ENCODE peak calls at places on chromosome 1, in ten cellular contexts. One of them, this sample, is unnamed. For H3K9me3 and H3K4me1, the result is how much of the 10 kb centered on the place peaks cover.

GRCh38 chr1:245549981-245550701 is 395.4 kb downstream of the KIF26B start:
- DNase-seq in pancreas: no peak
- DNase-seq in fibroblast of lung: no peak
- DNase-seq in adrenal gland: no peak
- DNase-seq in upper lobe of right lung: no peak
- DNase-seq in tibial artery: no peak
- DNase-seq in astrocyte: no peak
- DNase-seq in prostate gland: no peak
- DNase-seq in heart right ventricle: no peak
- DNase-seq in heart left ventricle: no peak
- DNase-seq in this sample: no peak

GRCh38 chr1:56106551-56107277 is 472.6 kb downstream of the PLPP3 start:
- DNase-seq in pancreas: no peak
- DNase-seq in fibroblast of lung: no peak
- DNase-seq in adrenal gland: no peak
- DNase-seq in upper lobe of right lung: no peak
- DNase-seq in tibial artery: no peak
- DNase-seq in astrocyte: no peak
- DNase-seq in prostate gland: no peak
- DNase-seq in heart right ventricle: no peak
- DNase-seq in heart left ventricle: no peak
- DNase-seq in this sample: no peak

GRCh38 chr1:62905309-62905708 is 121.4 kb downstream of the ATG4C start:
- DNase-seq in pancreas: no peak
- DNase-seq in fibroblast of lung: no peak
- DNase-seq in adrenal gland: no peak
- DNase-seq in upper lobe of right lung: no peak
- DNase-seq in tibial artery: no peak
- DNase-seq in astrocyte: no peak
- DNase-seq in prostate gland: no peak
- DNase-seq in heart right ventricle: no peak
- DNase-seq in heart left ventricle: no peak
- DNase-seq in this sample: no peak

GRCh38 chr1:29875557-29876028 is 639.3 kb downstream of the PTPRU start:
- DNase-seq in pancreas: no peak
- DNase-seq in fibroblast of lung: no peak
- DNase-seq in adrenal gland: peak
- DNase-seq in upper lobe of right lung: no peak
- DNase-seq in tibial artery: no peak
- DNase-seq in astrocyte: no peak
- DNase-seq in prostate gland: no peak
- DNase-seq in heart right ventricle: no peak
- DNase-seq in heart left ventricle: peak
- DNase-seq in this sample: no peak

GRCh38 chr1:118485757-118486156 is 300.7 kb upstream of the SPAG17 start:
- DNase-seq in pancreas: no peak
- DNase-seq in fibroblast of lung: no peak
- DNase-seq in adrenal gland: no peak
- DNase-seq in upper lobe of right lung: no peak
- DNase-seq in tibial artery: no peak
- DNase-seq in astrocyte: no peak
- DNase-seq in prostate gland: no peak
- DNase-seq in heart right ventricle: no peak
- DNase-seq in heart left ventricle: no peak
- DNase-seq in this sample: no peak

GRCh38 chr1:51524817-51525216 is 5.8 kb upstream of the EPS15 start:
- DNase-seq in pancreas: no peak
- DNase-seq in fibroblast of lung: no peak
- DNase-seq in adrenal gland: no peak
- DNase-seq in upper lobe of right lung: no peak
- DNase-seq in tibial artery: no peak
- DNase-seq in astrocyte: no peak
- DNase-seq in prostate gland: no peak
- DNase-seq in heart right ventricle: no peak
- DNase-seq in heart left ventricle: no peak
- DNase-seq in this sample: no peak

GRCh38 chr1:110390692-110391232 is at the start of gene SLC16A4:
- DNase-seq in pancreas: no peak
- DNase-seq in fibroblast of lung: peak
- DNase-seq in adrenal gland: no peak
- DNase-seq in upper lobe of right lung: no peak
- DNase-seq in tibial artery: peak
- DNase-seq in astrocyte: peak
- DNase-seq in prostate gland: no peak
- DNase-seq in heart right ventricle: no peak
- DNase-seq in heart left ventricle: peak
- DNase-seq in this sample: no peak

GRCh38 chr1:224828691-224829090 is 100.8 kb upstream of the DNAH14 start:
- DNase-seq in pancreas: no peak
- DNase-seq in fibroblast of lung: peak
- DNase-seq in adrenal gland: no peak
- DNase-seq in upper lobe of right lung: no peak
- DNase-seq in tibial artery: no peak
- DNase-seq in astrocyte: peak
- DNase-seq in prostate gland: no peak
- DNase-seq in heart right ventricle: no peak
- DNase-seq in heart left ventricle: no peak
- DNase-seq in this sample: no peak

GRCh38 chr1:3544050-3544977 is 67.0 kb downstream of the MEGF6 start:
- DNase-seq in pancreas: no peak
- DNase-seq in fibroblast of lung: no peak
- DNase-seq in adrenal gland: no peak
- DNase-seq in upper lobe of right lung: no peak
- DNase-seq in tibial artery: no peak
- DNase-seq in astrocyte: no peak
- DNase-seq in prostate gland: no peak
- DNase-seq in heart right ventricle: no peak
- DNase-seq in heart left ventricle: no peak
- DNase-seq in this sample: no peak

GRCh38 chr1:31483012-31483946 is 70.3 kb downstream of the SERINC2 start:
- DNase-seq in pancreas: peak
- DNase-seq in fibroblast of lung: peak
- DNase-seq in adrenal gland: peak
- DNase-seq in upper lobe of right lung: no peak
- DNase-seq in tibial artery: peak
- DNase-seq in astrocyte: peak
- DNase-seq in prostate gland: peak
- DNase-seq in heart right ventricle: no peak
- DNase-seq in heart left ventricle: no peak
- DNase-seq in this sample: peak

GRCh38 chr1:214362188-214362882 is 81.4 kb downstream of the SMYD2 start:
- DNase-seq in pancreas: no peak
- DNase-seq in fibroblast of lung: peak
- DNase-seq in adrenal gland: peak
- DNase-seq in upper lobe of right lung: no peak
- DNase-seq in tibial artery: peak
- DNase-seq in astrocyte: peak
- DNase-seq in prostate gland: no peak
- DNase-seq in heart right ventricle: no peak
- DNase-seq in heart left ventricle: peak
- DNase-seq in this sample: peak

GRCh38 chr1:172845371-172845770 is 186.5 kb downstream of the FASLG start:
- DNase-seq in pancreas: no peak
- DNase-seq in fibroblast of lung: peak
- DNase-seq in adrenal gland: no peak
- DNase-seq in upper lobe of right lung: no peak
- DNase-seq in tibial artery: no peak
- DNase-seq in astrocyte: peak
- DNase-seq in prostate gland: no peak
- DNase-seq in heart right ventricle: no peak
- DNase-seq in heart left ventricle: no peak
- DNase-seq in this sample: no peak

GRCh38 chr1:86194491-86195034 is 38.0 kb upstream of the COL24A1 start:
- DNase-seq in pancreas: no peak
- DNase-seq in fibroblast of lung: peak
- DNase-seq in adrenal gland: no peak
- DNase-seq in upper lobe of right lung: no peak
- DNase-seq in tibial artery: no peak
- DNase-seq in astrocyte: peak
- DNase-seq in prostate gland: no peak
- DNase-seq in heart right ventricle: no peak
- DNase-seq in heart left ventricle: no peak
- DNase-seq in this sample: no peak

GRCh38 chr1:151475175-151475574 is 15.9 kb upstream of the POGZ start:
- DNase-seq in pancreas: no peak
- DNase-seq in fibroblast of lung: no peak
- DNase-seq in adrenal gland: no peak
- DNase-seq in upper lobe of right lung: no peak
- DNase-seq in tibial artery: no peak
- DNase-seq in astrocyte: no peak
- DNase-seq in prostate gland: no peak
- DNase-seq in heart right ventricle: no peak
- DNase-seq in heart left ventricle: no peak
- DNase-seq in this sample: peak

GRCh38 chr1:165057956-165058355 is 298.6 kb downstream of the LMX1A start:
- DNase-seq in pancreas: no peak
- DNase-seq in fibroblast of lung: no peak
- DNase-seq in adrenal gland: no peak
- DNase-seq in upper lobe of right lung: no peak
- DNase-seq in tibial artery: no peak
- DNase-seq in astrocyte: no peak
- DNase-seq in prostate gland: no peak
- DNase-seq in heart right ventricle: no peak
- DNase-seq in heart left ventricle: no peak
- DNase-seq in this sample: no peak

GRCh38 chr1:33161061-33161681 is 20.7 kb downstream of the TRIM62 start:
- DNase-seq in pancreas: no peak
- DNase-seq in fibroblast of lung: peak
- DNase-seq in adrenal gland: peak
- DNase-seq in upper lobe of right lung: no peak
- DNase-seq in tibial artery: no peak
- DNase-seq in astrocyte: peak
- DNase-seq in prostate gland: no peak
- DNase-seq in heart right ventricle: peak
- DNase-seq in heart left ventricle: peak
- DNase-seq in this sample: no peak

GRCh38 chr1:94012686-94013330 is 103.6 kb upstream of the GCLM start:
- DNase-seq in pancreas: no peak
- DNase-seq in fibroblast of lung: no peak
- DNase-seq in adrenal gland: no peak
- DNase-seq in upper lobe of right lung: no peak
- DNase-seq in tibial artery: no peak
- DNase-seq in astrocyte: no peak
- DNase-seq in prostate gland: no peak
- DNase-seq in heart right ventricle: no peak
- DNase-seq in heart left ventricle: no peak
- DNase-seq in this sample: no peak

GRCh38 chr1:47710075-47711071 is 272.5 kb downstream of the FOXD2 start:
- DNase-seq in pancreas: peak
- DNase-seq in fibroblast of lung: peak
- DNase-seq in adrenal gland: peak
- DNase-seq in upper lobe of right lung: peak
- DNase-seq in tibial artery: peak
- DNase-seq in astrocyte: no peak
- DNase-seq in prostate gland: peak
- DNase-seq in heart right ventricle: peak
- DNase-seq in heart left ventricle: peak
- DNase-seq in this sample: no peak

DNA sequence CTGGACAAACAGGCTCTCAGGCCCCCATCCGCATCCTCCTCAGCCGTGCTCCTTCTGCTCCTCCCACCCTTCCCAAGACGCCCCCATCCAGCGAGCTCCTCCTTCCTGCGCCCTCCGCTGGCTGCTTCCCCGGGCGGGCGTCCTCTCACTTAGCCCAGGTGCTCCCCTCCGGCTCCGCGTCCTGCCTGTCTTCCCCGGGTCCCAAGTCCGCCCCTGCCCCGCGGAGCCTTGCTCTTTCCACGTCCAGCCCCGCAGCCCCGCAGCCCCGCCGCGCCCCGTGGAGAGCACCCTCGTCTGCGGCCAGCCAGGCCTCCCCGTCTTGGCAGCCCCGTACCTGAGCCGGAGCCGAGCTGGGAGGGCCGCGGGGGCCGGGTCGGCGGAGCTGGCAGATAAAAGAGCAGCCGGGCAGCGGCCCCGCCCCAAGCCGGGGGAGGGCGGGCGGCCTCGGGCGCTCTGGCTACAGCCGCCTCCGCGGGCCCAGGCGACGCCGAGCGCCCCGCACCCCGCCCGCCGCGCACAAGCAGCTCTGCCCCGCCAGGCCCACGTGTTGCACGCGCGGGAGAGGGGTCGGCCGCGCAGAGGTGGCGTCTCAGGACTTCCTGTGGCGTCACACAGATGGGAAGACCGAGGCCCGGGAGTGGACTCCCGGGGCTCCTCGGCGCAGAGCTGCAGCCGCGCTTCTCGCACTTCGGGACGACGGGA is at the start of gene PAQR7:
- DNase-seq in pancreas: peak
- DNase-seq in fibroblast of lung: peak
- DNase-seq in adrenal gland: peak
- DNase-seq in upper lobe of right lung: peak
- DNase-seq in tibial artery: peak
- DNase-seq in astrocyte: peak
- DNase-seq in prostate gland: peak
- DNase-seq in heart right ventricle: peak
- DNase-seq in heart left ventricle: peak
- DNase-seq in this sample: peak
- TF ChIP-seq CTCF in pancreas: no peak
- TF ChIP-seq CTCF in fibroblast of lung: peak
- TF ChIP-seq CTCF in adrenal gland: no peak
- TF ChIP-seq CTCF in upper lobe of right lung: no peak
- TF ChIP-seq CTCF in tibial artery: no peak
- TF ChIP-seq CTCF in astrocyte: no peak
- TF ChIP-seq CTCF in prostate gland: peak
- TF ChIP-seq CTCF in heart right ventricle: peak
- TF ChIP-seq CTCF in heart left ventricle: no peak
- TF ChIP-seq CTCF in this sample: no peak

GRCh38 chr1:89804646-89805237 is 16.1 kb upstream of the LRRC8D start:
- DNase-seq in pancreas: peak
- DNase-seq in fibroblast of lung: peak
- DNase-seq in adrenal gland: peak
- DNase-seq in upper lobe of right lung: peak
- DNase-seq in tibial artery: peak
- DNase-seq in astrocyte: peak
- DNase-seq in prostate gland: peak
- DNase-seq in heart right ventricle: peak
- DNase-seq in heart left ventricle: peak
- DNase-seq in this sample: peak
- H3K9me3 ChIP-seq in pancreas: under half
- H3K9me3 ChIP-seq in fibroblast of lung: under half
- H3K9me3 ChIP-seq in adrenal gland: under half
- H3K9me3 ChIP-seq in upper lobe of right lung: under half
- H3K9me3 ChIP-seq in tibial artery: under half
- H3K9me3 ChIP-seq in astrocyte: under half
- H3K9me3 ChIP-seq in prostate gland: under half
- H3K9me3 ChIP-seq in heart right ventricle: under half
- H3K9me3 ChIP-seq in heart left ventricle: under half
- H3K9me3 ChIP-seq in this sample: under half

GRCh38 chr1:197066719-197067456 is at the start of gene F13B:
- DNase-seq in pancreas: no peak
- DNase-seq in fibroblast of lung: no peak
- DNase-seq in adrenal gland: no peak
- DNase-seq in upper lobe of right lung: no peak
- DNase-seq in tibial artery: no peak
- DNase-seq in astrocyte: no peak
- DNase-seq in prostate gland: no peak
- DNase-seq in heart right ventricle: no peak
- DNase-seq in heart left ventricle: no peak
- DNase-seq in this sample: no peak
- H3K4me1 ChIP-seq in pancreas: under half
- H3K4me1 ChIP-seq in fibroblast of lung: under half
- H3K4me1 ChIP-seq in adrenal gland: under half
- H3K4me1 ChIP-seq in upper lobe of right lung: under half
- H3K4me1 ChIP-seq in tibial artery: under half
- H3K4me1 ChIP-seq in astrocyte: under half
- H3K4me1 ChIP-seq in prostate gland: under half
- H3K4me1 ChIP-seq in heart right ventricle: under half
- H3K4me1 ChIP-seq in heart left ventricle: under half
- H3K4me1 ChIP-seq in this sample: under half

GRCh38 chr1:221741364-221741970 is 422 bp downstream of the DUSP10 start:
- DNase-seq in pancreas: no peak
- DNase-seq in fibroblast of lung: peak
- DNase-seq in adrenal gland: peak
- DNase-seq in upper lobe of right lung: peak
- DNase-seq in tibial artery: peak
- DNase-seq in astrocyte: no peak
- DNase-seq in prostate gland: no peak
- DNase-seq in heart right ventricle: no peak
- DNase-seq in heart left ventricle: peak
- DNase-seq in this sample: no peak
- TF ChIP-seq CTCF in pancreas: no peak
- TF ChIP-seq CTCF in fibroblast of lung: no peak
- TF ChIP-seq CTCF in adrenal gland: no peak
- TF ChIP-seq CTCF in upper lobe of right lung: no peak
- TF ChIP-seq CTCF in tibial artery: no peak
- TF ChIP-seq CTCF in astrocyte: no peak
- TF ChIP-seq CTCF in prostate gland: no peak
- TF ChIP-seq CTCF in heart right ventricle: no peak
- TF ChIP-seq CTCF in heart left ventricle: no peak
- TF ChIP-seq CTCF in this sample: no peak

This sample was measured in right atrium auricular region.